ENCODE peak calls at places on chromosomes 11 and 22, in six cellular contexts. One of them, this sample, is unnamed.

GRCh38 chr22:27857441-27857840 is 55.9 kb upstream of the MN1 start:
- DNase-seq in coronary artery: no peak
- DNase-seq in GM04503: no peak
- DNase-seq in left ventricle myocardium superior: no peak
- DNase-seq in fibroblast of the conjunctiva: peak; percentile 68
- DNase-seq in NCI-H146: no peak
- DNase-seq in this sample: no peak

GRCh38 chr11:133747409-133747808 is 97.9 kb downstream of the SPATA19 start:
- DNase-seq in fibroblast of the conjunctiva: no peak
- DNase-seq in left ventricle myocardium superior: no peak
- DNase-seq in GM04503: no peak
- DNase-seq in coronary artery: no peak
- DNase-seq in NCI-H146: no peak
- DNase-seq in this sample: no peak

GRCh38 chr11:18736590-18737148 is 10.7 kb upstream of the IGSF22 start:
- DNase-seq in fibroblast of the conjunctiva: no peak
- DNase-seq in NCI-H146: no peak
- DNase-seq in coronary artery: no peak
- DNase-seq in GM04503: no peak
- DNase-seq in left ventricle myocardium superior: no peak
- DNase-seq in this sample: no peak

GRCh38 chr11:78742430-78742829 is 167.8 kb upstream of the NARS2 start:
- DNase-seq in left ventricle myocardium superior: peak; percentile 79
- DNase-seq in NCI-H146: no peak
- DNase-seq in fibroblast of the conjunctiva: no peak
- DNase-seq in GM04503: peak; percentile 26
- DNase-seq in coronary artery: no peak
- DNase-seq in this sample: peak; percentile 10

GRCh38 chr11:58573451-58574104 is 2.1 kb downstream of the LPXN start:
- DNase-seq in coronary artery: no peak
- DNase-seq in GM04503: peak; percentile 58
- DNase-seq in NCI-H146: no peak
- DNase-seq in fibroblast of the conjunctiva: peak; percentile 56
- DNase-seq in left ventricle myocardium superior: no peak
- DNase-seq in this sample: peak; percentile 33

GRCh38 chr11:5129457-5129877 is 8.7 kb downstream of the OR52A5 start:
- DNase-seq in fibroblast of the conjunctiva: no peak
- DNase-seq in NCI-H146: no peak
- DNase-seq in coronary artery: no peak
- DNase-seq in left ventricle myocardium superior: no peak
- DNase-seq in GM04503: no peak
- DNase-seq in this sample: no peak

GRCh38 chr11:95910638-95911368 is 13.1 kb downstream of the MTMR2 start:
- DNase-seq in fibroblast of the conjunctiva: no peak
- DNase-seq in NCI-H146: no peak
- DNase-seq in left ventricle myocardium superior: no peak
- DNase-seq in GM04503: no peak
- DNase-seq in coronary artery: no peak
- DNase-seq in this sample: peak; percentile 89

GRCh38 chr11:130798280-130798679 is 118.0 kb downstream of the SNX19 start:
- DNase-seq in fibroblast of the conjunctiva: no peak
- DNase-seq in GM04503: peak; percentile 93
- DNase-seq in left ventricle myocardium superior: no peak
- DNase-seq in NCI-H146: no peak
- DNase-seq in coronary artery: no peak
- DNase-seq in this sample: no peak

GRCh38 chr11:19934828-19935259 is 222.2 kb downstream of the NAV2 start:
- DNase-seq in coronary artery: peak; percentile 59
- DNase-seq in GM04503: peak; percentile 87
- DNase-seq in left ventricle myocardium superior: no peak
- DNase-seq in NCI-H146: no peak
- DNase-seq in fibroblast of the conjunctiva: no peak
- DNase-seq in this sample: no peak

GRCh38 chr11:133212201-133212600 is 320.1 kb downstream of the OPCML start:
- DNase-seq in fibroblast of the conjunctiva: no peak
- DNase-seq in NCI-H146: no peak
- DNase-seq in coronary artery: no peak
- DNase-seq in GM04503: no peak
- DNase-seq in left ventricle myocardium superior: no peak
- DNase-seq in this sample: no peak

GRCh38 chr11:27553186-27553585 is 46.6 kb upstream of the LIN7C start:
- DNase-seq in left ventricle myocardium superior: no peak
- DNase-seq in NCI-H146: no peak
- DNase-seq in GM04503: no peak
- DNase-seq in coronary artery: no peak
- DNase-seq in fibroblast of the conjunctiva: no peak
- DNase-seq in this sample: no peak

GRCh38 chr11:47967577-47968230 is 12.7 kb upstream of the PTPRJ start:
- DNase-seq in GM04503: peak; percentile 42
- DNase-seq in coronary artery: no peak
- DNase-seq in left ventricle myocardium superior: no peak
- DNase-seq in fibroblast of the conjunctiva: no peak
- DNase-seq in NCI-H146: no peak
- DNase-seq in this sample: no peak

GRCh38 chr11:32838505-32839274 is 9.0 kb downstream of the PRRG4 start:
- DNase-seq in NCI-H146: peak; percentile 2
- DNase-seq in left ventricle myocardium superior: no peak
- DNase-seq in GM04503: no peak
- DNase-seq in fibroblast of the conjunctiva: no peak
- DNase-seq in coronary artery: no peak
- DNase-seq in this sample: no peak

GRCh38 chr11:65053826-65054503 is 4.4 kb downstream of the NAALADL1 start:
- DNase-seq in GM04503: no peak
- DNase-seq in NCI-H146: no peak
- DNase-seq in left ventricle myocardium superior: no peak
- DNase-seq in coronary artery: no peak
- DNase-seq in fibroblast of the conjunctiva: no peak
- DNase-seq in this sample: no peak

This sample was measured in pons.